ENCODE peak calls at places on chromosomes 2 and 18, in five cellular contexts. C is ovary, M is colonic mucosa, A is heart left ventricle, X is osteocyte. F is an unnamed sample.

GRCh38 chr2:30691948-30692828 is 115.1 kb downstream of the CAPN13 start:
- DNase-seq in C (no peak), M (no peak), A (no peak), X (peak; percentile 75), F (peak; percentile 29)

GRCh38 chr2:102061962-102062795 is 70.4 kb downstream of the IL1R2 start:
- DNase-seq in C (no peak), M (no peak), A (peak; percentile 57), X (no peak), F (no peak)

GRCh38 chr2:28406276-28407096 is 13.8 kb downstream of the FOSL2 start:
- DNase-seq in C (no peak), M (no peak), A (no peak), X (no peak), F (peak; percentile 75)

GRCh38 chr2:241555711-241556110 is 2.8 kb upstream of the BOK start:
- DNase-seq in C (no peak), M (no peak), A (no peak), X (no peak), F (peak; percentile 50)

GRCh38 chr2:14903709-14904374 is 271.3 kb downstream of the LRATD1 start:
- DNase-seq in C (no peak), M (peak; percentile 62), A (no peak), X (no peak), F (peak; percentile 74)

GRCh38 chr2:85995648-85996529 is 107.1 kb upstream of the ST3GAL5 start:
- DNase-seq in C (peak; percentile 9), M (no peak), A (no peak), X (no peak), F (no peak)

GRCh38 chr2:121283670-121284245 is 1.2 kb downstream of the TFCP2L1 start:
- DNase-seq in C (no peak), M (peak; percentile 35), A (no peak), X (no peak), F (peak; percentile 42)

GRCh38 chr2:106269591-106270291 is 75.6 kb upstream of the UXS1 start:
- DNase-seq in C (no peak), M (peak; percentile 86), A (peak; percentile 11), X (peak; percentile 69), F (peak; percentile 34)

GRCh38 chr2:3730646-3731045 is 27.3 kb downstream of the DCDC2C start:
- DNase-seq in C (no peak), M (no peak), A (no peak), X (peak; percentile 38), F (peak; percentile 74)

GRCh38 chr2:169476459-169476858 is 2.8 kb upstream of the BBS5 start:
- DNase-seq in C (no peak), M (no peak), A (no peak), X (no peak), F (peak; percentile 68)

GRCh38 chr2:171810409-171810993 is 83.5 kb downstream of the SLC25A12 start:
- DNase-seq in C (no peak), M (no peak), A (no peak), X (no peak), F (peak; percentile 45)

GRCh38 chr2:176097820-176098365 is 1.7 kb upstream of the HOXD12 start:
- DNase-seq in C (no peak), M (no peak), A (no peak), X (no peak), F (no peak)

GRCh38 chr2:226030369-226031077 is 631.0 kb downstream of the NYAP2 start:
- DNase-seq in C (no peak), M (no peak), A (no peak), X (no peak), F (no peak)

GRCh38 chr2:235390108-235390815 is 103.6 kb upstream of the AGAP1 start:
- DNase-seq in C (no peak), M (peak; percentile 66), A (no peak), X (no peak), F (peak; percentile 69)

GRCh38 chr2:12558519-12558918 is 158.2 kb upstream of the TRIB2 start:
- DNase-seq in C (no peak), M (no peak), A (no peak), X (no peak), F (no peak)

GRCh38 chr2:54657664-54658083 is 65.8 kb upstream of the EML6 start:
- DNase-seq in C (no peak), M (peak; percentile 71), A (no peak), X (no peak), F (peak; percentile 67)

GRCh38 chr2:166568409-166568808 is 74.4 kb upstream of the SCN7A start:
- DNase-seq in C (no peak), M (no peak), A (no peak), X (no peak), F (no peak)

GRCh38 chr18:67770520-67770919 is 254.0 kb upstream of the DSEL start:
- DNase-seq in C (no peak), M (no peak), A (no peak), X (no peak), F (no peak)

GRCh38 chr2:15141211-15141610 is 419.9 kb downstream of the NBAS start:
- DNase-seq in C (no peak), M (no peak), A (no peak), X (no peak), F (no peak)

GRCh38 chr2:70698847-70699246 is 69.2 kb downstream of the ADD2 start:
- DNase-seq in C (no peak), M (no peak), A (no peak), X (no peak), F (no peak)

DNA sequence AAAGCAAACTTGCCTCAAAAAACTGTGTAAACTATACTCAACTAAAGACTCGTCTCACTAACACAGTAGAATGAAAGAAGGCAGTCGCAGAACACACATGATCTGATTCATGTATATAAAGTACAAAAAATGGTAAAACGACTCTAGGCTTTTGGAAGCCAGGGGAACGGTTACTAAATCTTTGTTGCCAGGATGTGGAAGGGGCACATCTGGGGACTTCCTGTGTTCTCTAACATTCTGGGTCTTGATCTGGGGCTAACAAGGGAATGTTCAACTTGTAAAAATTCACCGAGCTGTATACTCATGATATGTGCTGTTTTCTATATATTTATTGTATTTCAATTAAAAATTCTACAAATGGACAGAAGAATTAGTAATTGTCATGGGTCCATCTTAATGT is 14.3 kb upstream of the C2orf80 start:
- DNase-seq in C (no peak), M (no peak), A (no peak), X (no peak), F (no peak)
- TF ChIP-seq CTCF in C (no peak), M (no peak), A (no peak), X (no peak), F (no peak)

DNA sequence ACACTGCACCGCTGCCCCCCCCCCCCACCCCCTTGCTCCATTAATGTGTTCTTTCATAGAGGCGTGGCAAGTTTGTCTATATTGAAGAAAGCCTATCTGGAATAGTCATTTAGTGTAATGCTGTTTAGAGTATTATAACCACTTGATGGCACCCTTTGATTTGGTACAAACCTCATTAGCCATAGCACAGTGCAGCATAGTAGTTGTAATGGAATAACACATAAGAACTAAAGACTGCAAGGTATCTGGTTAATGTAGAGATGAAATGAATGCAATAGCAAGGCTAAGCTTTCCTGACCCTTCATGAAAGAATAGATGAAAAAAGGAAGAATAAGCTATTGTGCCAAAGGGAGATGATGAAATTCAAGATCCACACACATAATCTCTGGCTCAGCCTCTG is 81.9 kb downstream of the EHBP1 start:
- DNase-seq in C (no peak), M (no peak), A (no peak), X (no peak), F (peak; percentile 55)
- TF ChIP-seq CTCF in C (no peak), M (no peak), A (peak; percentile 48), X (peak; percentile 62), F (peak; percentile 45)

GRCh38 chr2:151945602-151946001 is 117.4 kb upstream of the ARL5A start:
- DNase-seq in C (no peak), M (no peak), A (no peak), X (no peak), F (no peak)

GRCh38 chr2:151947524-151948165 is 119.4 kb upstream of the ARL5A start:
- DNase-seq in C (no peak), M (no peak), A (no peak), X (no peak), F (peak; percentile 87)

GRCh38 chr2:151943461-151943860 is 115.2 kb upstream of the ARL5A start:
- DNase-seq in C (no peak), M (no peak), A (no peak), X (no peak), F (no peak)

GRCh38 chr2:151945186-151945585 is 117.0 kb upstream of the ARL5A start:
- DNase-seq in C (no peak), M (no peak), A (no peak), X (no peak), F (peak; percentile 92)

DNA sequence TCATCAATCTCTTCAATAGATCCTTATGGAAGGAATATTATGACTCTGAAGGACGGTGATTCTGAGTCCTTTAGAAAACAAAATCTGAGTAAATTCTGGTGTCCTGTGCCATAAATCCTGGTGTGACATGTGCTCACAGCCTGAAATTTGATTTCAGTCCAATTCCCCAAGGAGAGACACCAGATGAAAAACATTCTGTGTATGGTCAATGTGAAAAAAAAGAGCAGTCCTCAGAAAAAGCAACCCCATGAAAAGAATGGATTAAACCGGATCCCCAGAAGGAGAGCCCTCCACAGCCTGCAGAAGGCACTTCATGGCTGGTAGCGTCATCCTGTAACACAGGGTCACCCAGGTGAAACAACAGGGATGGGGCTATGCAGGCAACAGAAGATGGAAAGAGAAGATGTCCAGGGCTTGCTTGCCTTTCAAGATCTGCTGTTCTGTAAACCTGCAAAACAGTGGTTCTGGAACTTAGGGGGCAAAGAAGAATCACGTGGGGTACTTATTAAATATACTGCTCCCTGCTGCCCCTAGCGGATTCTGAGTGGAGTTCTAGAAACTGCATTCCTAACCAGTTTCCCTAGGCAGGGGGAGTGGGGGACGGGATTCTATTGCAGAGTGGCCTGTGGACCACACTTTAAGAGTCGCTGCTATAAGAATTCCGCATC is 118.8 kb upstream of the ARL5A start:
- DNase-seq in C (peak; percentile 8), M (peak; percentile 39), A (peak; percentile 40), X (no peak), F (peak; percentile 47)
- TF ChIP-seq CTCF in C (no peak), M (no peak), A (peak; percentile 69), X (peak; percentile 56), F (peak; percentile 39)

GRCh38 chr2:26033270-26033768 is 565 bp upstream of the RAB10 start:
- DNase-seq in C (peak; percentile 68), M (peak; percentile 88), A (peak; percentile 43), X (peak; percentile 94), F (peak; percentile 88)

GRCh38 chr2:26039603-26040367 is 5.9 kb downstream of the RAB10 start:
- DNase-seq in C (no peak), M (no peak), A (no peak), X (no peak), F (no peak)

GRCh38 chr2:26034597-26035067 is 748 bp downstream of the RAB10 start:
- DNase-seq in C (no peak), M (peak; percentile 32), A (no peak), X (no peak), F (peak; percentile 35)

GRCh38 chr2:26035110-26035728 is 1.3 kb downstream of the RAB10 start:
- DNase-seq in C (no peak), M (no peak), A (no peak), X (no peak), F (no peak)

GRCh38 chr2:26033769-26034596 is at the start of gene RAB10:
- DNase-seq in C (peak; percentile 99), M (peak; percentile 100), A (peak; percentile 99), X (peak; percentile 100), F (peak; percentile 99)
- TF ChIP-seq CTCF in C (no peak), M (no peak), A (peak; percentile 25), X (no peak), F (no peak)

F was measured in MCF 10A.